ENCODE peak calls at places on chromosomes 6 and 20, in six cellular contexts. One of them, this sample, is unnamed.

GRCh38 chr6:163355471-163355991 is 59.0 kb upstream of the QKI start:
- DNase-seq in GM12891: no peak
- DNase-seq in GM12892: no peak
- DNase-seq in stomach: no peak
- DNase-seq in suprapubic skin: no peak
- DNase-seq in GM23338: no peak
- DNase-seq in this sample: no peak

GRCh38 chr6:50849781-50850180 is 31.1 kb downstream of the TFAP2B start:
- DNase-seq in GM12891: no peak
- DNase-seq in GM12892: no peak
- DNase-seq in stomach: no peak
- DNase-seq in suprapubic skin: no peak
- DNase-seq in GM23338: no peak
- DNase-seq in this sample: no peak

GRCh38 chr6:70849348-70850069 is 107.4 kb downstream of the B3GAT2 start:
- DNase-seq in GM12891: no peak
- DNase-seq in GM12892: no peak
- DNase-seq in stomach: no peak
- DNase-seq in suprapubic skin: no peak
- DNase-seq in GM23338: no peak
- DNase-seq in this sample: no peak

GRCh38 chr20:58133020-58133419 is 95.4 kb downstream of the ANKRD60 start:
- DNase-seq in GM12891: no peak
- DNase-seq in GM12892: no peak
- DNase-seq in stomach: no peak
- DNase-seq in suprapubic skin: peak; percentile 45
- DNase-seq in GM23338: no peak
- DNase-seq in this sample: peak; percentile 34

GRCh38 chr6:68468244-68468884 is 166.7 kb upstream of the ADGRB3 start:
- DNase-seq in GM12891: no peak
- DNase-seq in GM12892: no peak
- DNase-seq in stomach: no peak
- DNase-seq in suprapubic skin: no peak
- DNase-seq in GM23338: peak; percentile 56
- DNase-seq in this sample: no peak

GRCh38 chr6:45714795-45715507 is 300.7 kb downstream of the CLIC5 start:
- DNase-seq in GM12891: peak; percentile 25
- DNase-seq in GM12892: peak; percentile 21
- DNase-seq in stomach: peak; percentile 42
- DNase-seq in suprapubic skin: no peak
- DNase-seq in GM23338: peak; percentile 92
- DNase-seq in this sample: no peak

GRCh38 chr6:101013612-101014195 is 132.6 kb upstream of the ASCC3 start:
- DNase-seq in GM12891: no peak
- DNase-seq in GM12892: no peak
- DNase-seq in stomach: no peak
- DNase-seq in suprapubic skin: no peak
- DNase-seq in GM23338: no peak
- DNase-seq in this sample: no peak

GRCh38 chr20:46293084-46293483 is 15.2 kb downstream of the CDH22 start:
- DNase-seq in GM12891: no peak
- DNase-seq in GM12892: no peak
- DNase-seq in stomach: no peak
- DNase-seq in suprapubic skin: no peak
- DNase-seq in GM23338: peak; percentile 78
- DNase-seq in this sample: no peak

GRCh38 chr6:134908906-134909516 is 40.9 kb downstream of the ALDH8A1 start:
- DNase-seq in GM12891: no peak
- DNase-seq in GM12892: no peak
- DNase-seq in stomach: peak; percentile 29
- DNase-seq in suprapubic skin: no peak
- DNase-seq in GM23338: no peak
- DNase-seq in this sample: peak; percentile 95

GRCh38 chr20:62557425-62557824 is 81.6 kb upstream of the GATA5 start:
- DNase-seq in GM12891: no peak
- DNase-seq in GM12892: no peak
- DNase-seq in stomach: no peak
- DNase-seq in suprapubic skin: no peak
- DNase-seq in GM23338: no peak
- DNase-seq in this sample: no peak

GRCh38 chr6:163149535-163149848 is 265.0 kb upstream of the QKI start:
- DNase-seq in GM12891: no peak
- DNase-seq in GM12892: no peak
- DNase-seq in stomach: no peak
- DNase-seq in suprapubic skin: no peak
- DNase-seq in GM23338: peak; percentile 8
- DNase-seq in this sample: no peak

GRCh38 chr6:70108230-70108629 is 194.7 kb downstream of the COL9A1 start:
- DNase-seq in GM12891: peak; percentile 7
- DNase-seq in GM12892: no peak
- DNase-seq in stomach: no peak
- DNase-seq in suprapubic skin: no peak
- DNase-seq in GM23338: peak; percentile 57
- DNase-seq in this sample: no peak

GRCh38 chr6:42704251-42704936 is 18.0 kb downstream of the PRPH2 start:
- DNase-seq in GM12891: no peak
- DNase-seq in GM12892: no peak
- DNase-seq in stomach: peak; percentile 34
- DNase-seq in suprapubic skin: no peak
- DNase-seq in GM23338: peak; percentile 77
- DNase-seq in this sample: no peak
- TF ChIP-seq POLR2AphosphoS5 in GM12891: no peak
- TF ChIP-seq POLR2AphosphoS5 in GM12892: no peak
- TF ChIP-seq POLR2AphosphoS5 in stomach: no peak
- TF ChIP-seq POLR2AphosphoS5 in suprapubic skin: no peak
- TF ChIP-seq POLR2AphosphoS5 in GM23338: peak; percentile 45
- TF ChIP-seq POLR2AphosphoS5 in this sample: no peak

DNA sequence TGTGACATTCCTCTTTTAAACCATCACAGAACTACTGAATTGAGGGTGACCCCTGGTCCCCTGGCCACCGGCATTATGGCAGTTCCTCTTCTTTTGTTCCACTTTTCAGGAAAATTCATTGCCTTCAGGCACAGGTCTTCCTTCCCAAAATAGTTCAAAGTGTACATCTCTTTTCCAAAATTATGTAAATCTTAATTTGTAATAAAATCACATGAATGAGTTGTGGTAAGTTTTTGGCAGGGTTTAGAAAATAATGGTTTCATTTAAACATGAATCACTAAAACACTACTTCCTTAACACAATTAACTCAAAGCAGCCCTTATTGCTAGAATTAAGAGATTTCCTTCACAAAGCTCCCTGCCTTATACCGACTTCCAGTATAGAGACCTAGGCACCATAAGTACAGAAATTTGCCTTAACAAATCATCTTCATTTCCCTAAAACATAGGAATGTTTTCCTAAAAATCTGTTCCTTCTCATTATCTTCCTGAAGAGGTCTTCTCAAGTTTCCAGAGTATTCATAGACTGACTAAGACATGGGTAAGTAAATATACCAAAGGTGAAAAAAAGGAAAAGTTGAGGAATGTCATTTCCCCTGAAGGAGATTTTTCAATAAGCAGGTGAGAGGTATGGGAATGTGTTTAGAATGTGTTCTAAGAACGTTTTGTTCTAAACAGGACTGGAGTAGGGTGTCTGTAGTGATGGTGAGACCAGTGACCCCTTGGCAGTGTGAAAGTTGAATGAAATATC is 148.2 kb upstream of the CITED2 start:
- DNase-seq in GM12891: no peak
- DNase-seq in GM12892: no peak
- DNase-seq in stomach: no peak
- DNase-seq in suprapubic skin: no peak
- DNase-seq in GM23338: no peak
- DNase-seq in this sample: no peak
- TF ChIP-seq POLR2AphosphoS5 in GM12891: no peak
- TF ChIP-seq POLR2AphosphoS5 in GM12892: no peak
- TF ChIP-seq POLR2AphosphoS5 in stomach: no peak
- TF ChIP-seq POLR2AphosphoS5 in suprapubic skin: no peak
- TF ChIP-seq POLR2AphosphoS5 in GM23338: no peak
- TF ChIP-seq POLR2AphosphoS5 in this sample: no peak

DNA sequence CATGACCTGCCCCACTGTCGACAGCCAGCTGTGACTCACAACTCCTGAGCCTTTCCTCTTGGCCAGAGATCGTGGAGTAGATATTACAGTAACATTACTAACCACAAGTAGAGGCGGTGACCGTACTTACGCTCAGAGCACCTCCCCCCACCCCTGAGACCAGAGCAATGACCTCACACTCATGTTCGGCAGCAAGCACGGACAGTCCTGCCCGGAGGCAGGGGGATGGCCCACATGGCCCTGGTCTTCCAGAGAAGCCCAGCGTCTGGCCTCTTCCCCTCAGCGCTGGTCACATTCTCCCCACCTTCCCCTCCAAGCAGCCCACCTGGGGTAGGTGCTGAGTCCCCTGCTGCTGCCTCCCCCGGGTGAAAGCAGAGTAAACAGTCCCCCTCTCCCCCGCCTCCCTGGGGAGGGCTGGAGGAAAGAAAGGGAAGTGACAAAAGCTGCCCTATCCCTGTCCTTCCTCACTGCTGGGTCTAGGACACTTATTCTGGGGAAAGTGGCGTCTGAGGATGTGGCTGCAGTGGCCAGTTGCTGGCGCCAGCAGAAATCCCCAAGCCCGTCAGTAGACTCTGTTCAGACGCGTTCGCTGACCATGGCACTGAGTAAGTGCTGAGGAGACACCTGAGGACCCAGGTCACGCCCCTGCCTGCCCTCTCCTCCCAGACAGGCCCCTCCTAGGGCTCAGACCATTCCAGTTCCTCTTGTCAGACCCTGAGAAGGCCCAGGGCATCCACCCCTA is 68.5 kb downstream of the MRPL14 start:
- DNase-seq in GM12891: peak; percentile 64
- DNase-seq in GM12892: peak; percentile 69
- DNase-seq in stomach: peak; percentile 74
- DNase-seq in suprapubic skin: peak; percentile 87
- DNase-seq in GM23338: no peak
- DNase-seq in this sample: peak; percentile 95
- TF ChIP-seq POLR2AphosphoS5 in GM12891: no peak
- TF ChIP-seq POLR2AphosphoS5 in GM12892: no peak
- TF ChIP-seq POLR2AphosphoS5 in stomach: no peak
- TF ChIP-seq POLR2AphosphoS5 in suprapubic skin: no peak
- TF ChIP-seq POLR2AphosphoS5 in GM23338: no peak
- TF ChIP-seq POLR2AphosphoS5 in this sample: peak; percentile 83

DNA sequence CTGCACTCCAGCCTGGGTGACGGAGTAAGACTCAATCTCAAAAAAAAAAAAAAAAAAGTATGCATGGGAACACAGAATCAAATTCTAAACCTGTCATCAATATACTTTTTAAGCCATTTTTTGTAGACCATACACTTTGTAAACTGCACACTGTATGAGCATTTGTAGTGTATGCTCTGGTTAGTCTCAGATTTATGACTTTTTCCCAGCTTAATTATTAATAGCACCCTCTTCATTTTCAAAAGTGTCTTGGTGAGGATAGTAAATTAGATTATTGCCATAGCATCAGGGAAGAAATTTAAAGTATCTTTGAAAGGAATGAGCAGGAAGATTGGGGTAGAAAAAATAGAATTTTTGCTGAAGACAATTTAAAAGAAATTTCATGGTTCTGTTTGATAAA is 330.8 kb upstream of the RSPO3 start:
- DNase-seq in GM12891: no peak
- DNase-seq in GM12892: no peak
- DNase-seq in stomach: no peak
- DNase-seq in suprapubic skin: no peak
- DNase-seq in GM23338: no peak
- DNase-seq in this sample: no peak
- TF ChIP-seq POLR2AphosphoS5 in GM12891: no peak
- TF ChIP-seq POLR2AphosphoS5 in GM12892: no peak
- TF ChIP-seq POLR2AphosphoS5 in stomach: no peak
- TF ChIP-seq POLR2AphosphoS5 in suprapubic skin: no peak
- TF ChIP-seq POLR2AphosphoS5 in GM23338: no peak
- TF ChIP-seq POLR2AphosphoS5 in this sample: no peak

This sample was measured in esophagus muscularis mucosa.